ENCODE peak calls at places on chromosomes 2 and 18, in five cellular contexts. P is iris pigment epithelial cell; D is keratinocyte; Y is HEK293T; V is stimulated activated CD4-positive, alpha-beta T cell treated with anti-CD3 and anti-CD28 coated beads, Interleukin-1b, Interleukin-23, amount 100 ng/mL, for 1 hour. F is an unnamed sample.

GRCh38 chr18:74266161-74266560 is 25.6 kb downstream of the CYB5A start:
- DNase-seq in V (no peak), D (no peak), Y (no peak), P (peak; percentile 85), F (peak; percentile 67)

GRCh38 chr2:128473175-128474013 is 154.7 kb upstream of the HS6ST1 start:
- DNase-seq in D (no peak), P (peak; percentile 50), Y (no peak), V (no peak), F (peak; percentile 62)

GRCh38 chr18:6868033-6868432 is 138.5 kb downstream of the ARHGAP28 start:
- DNase-seq in Y (no peak), P (no peak), D (no peak), V (no peak), F (no peak)

GRCh38 chr2:240532032-240532775 is 25.6 kb downstream of the ANKMY1 start:
- DNase-seq in Y (no peak), P (no peak), D (no peak), V (no peak), F (no peak)

GRCh38 chr2:65182570-65182969 is 45.1 kb upstream of the ACTR2 start:
- DNase-seq in D (no peak), Y (no peak), P (no peak), V (no peak), F (no peak)

GRCh38 chr2:216713691-216714411 is 18.5 kb upstream of the IGFBP5 start:
- DNase-seq in Y (no peak), D (peak; percentile 94), P (peak; percentile 84), V (no peak), F (peak; percentile 93)

GRCh38 chr2:111659361-111660281 is 224.4 kb downstream of the ANAPC1 start:
- DNase-seq in P (peak; percentile 92), D (peak; percentile 75), Y (no peak), V (no peak), F (peak; percentile 85)

GRCh38 chr2:66173635-66174034 is 261.3 kb upstream of the MEIS1 start:
- DNase-seq in D (no peak), P (no peak), V (no peak), Y (no peak), F (no peak)

GRCh38 chr2:239297142-239298125 is 103.4 kb downstream of the HDAC4 start:
- DNase-seq in Y (no peak), D (no peak), P (no peak), V (no peak), F (no peak)

GRCh38 chr2:69917854-69918253 is 2.9 kb downstream of the MXD1 start:
- DNase-seq in V (no peak), D (no peak), Y (no peak), P (peak; percentile 95), F (peak; percentile 93)

GRCh38 chr2:216971632-216972031 is 111.8 kb upstream of the TNP1 start:
- DNase-seq in D (no peak), V (no peak), Y (no peak), P (no peak), F (no peak)

GRCh38 chr2:119435148-119435952 is 3.7 kb downstream of the TMEM37 start:
- DNase-seq in D (peak; percentile 5), P (no peak), Y (no peak), V (no peak), F (no peak)

F was measured in IMR-90.